ENCODE peak calls at places on chromosomes 7 and 10, in eight cellular contexts. One of them, this sample, is unnamed.

GRCh38 chr7:19144661-19145428 is at the start of gene FERD3L:
- DNase-seq in astrocyte of the spinal cord: no peak
- DNase-seq in A673: no peak
- DNase-seq in T-helper 2 cell: no peak
- DNase-seq in C1 segment of cervical spinal cord: no peak
- DNase-seq in BJ: no peak
- DNase-seq in iris pigment epithelial cell: no peak
- DNase-seq in RWPE1: no peak
- DNase-seq in this sample: no peak

GRCh38 chr10:110629680-110630191 is 14.4 kb upstream of the RBM20 start:
- DNase-seq in astrocyte of the spinal cord: peak
- DNase-seq in A673: peak
- DNase-seq in T-helper 2 cell: no peak
- DNase-seq in C1 segment of cervical spinal cord: no peak
- DNase-seq in BJ: peak
- DNase-seq in iris pigment epithelial cell: peak
- DNase-seq in RWPE1: peak
- DNase-seq in this sample: no peak

GRCh38 chr10:48788551-48788950 is 103.9 kb downstream of the WDFY4 start:
- DNase-seq in astrocyte of the spinal cord: no peak
- DNase-seq in A673: no peak
- DNase-seq in T-helper 2 cell: no peak
- DNase-seq in C1 segment of cervical spinal cord: no peak
- DNase-seq in BJ: no peak
- DNase-seq in iris pigment epithelial cell: no peak
- DNase-seq in RWPE1: no peak
- DNase-seq in this sample: no peak

GRCh38 chr7:34430456-34430855 is 227.6 kb upstream of the NPSR1 start:
- DNase-seq in astrocyte of the spinal cord: peak
- DNase-seq in A673: peak
- DNase-seq in T-helper 2 cell: no peak
- DNase-seq in C1 segment of cervical spinal cord: no peak
- DNase-seq in BJ: peak
- DNase-seq in iris pigment epithelial cell: peak
- DNase-seq in RWPE1: peak
- DNase-seq in this sample: peak

GRCh38 chr7:132614428-132615076 is 38.3 kb upstream of the PLXNA4 start:
- DNase-seq in astrocyte of the spinal cord: peak
- DNase-seq in A673: peak
- DNase-seq in T-helper 2 cell: no peak
- DNase-seq in C1 segment of cervical spinal cord: no peak
- DNase-seq in BJ: no peak
- DNase-seq in iris pigment epithelial cell: no peak
- DNase-seq in RWPE1: no peak
- DNase-seq in this sample: no peak

GRCh38 chr10:3033925-3034324 is 33.4 kb upstream of the PFKP start:
- DNase-seq in astrocyte of the spinal cord: no peak
- DNase-seq in A673: no peak
- DNase-seq in T-helper 2 cell: no peak
- DNase-seq in C1 segment of cervical spinal cord: no peak
- DNase-seq in BJ: no peak
- DNase-seq in iris pigment epithelial cell: no peak
- DNase-seq in RWPE1: no peak
- DNase-seq in this sample: no peak

GRCh38 chr7:25624837-25625236 is 396.6 kb upstream of the NPVF start:
- DNase-seq in astrocyte of the spinal cord: no peak
- DNase-seq in A673: no peak
- DNase-seq in T-helper 2 cell: no peak
- DNase-seq in C1 segment of cervical spinal cord: no peak
- DNase-seq in BJ: no peak
- DNase-seq in iris pigment epithelial cell: no peak
- DNase-seq in RWPE1: no peak
- DNase-seq in this sample: no peak

GRCh38 chr10:65769828-65770227 is 1156.0 kb upstream of the LRRTM3 start:
- DNase-seq in astrocyte of the spinal cord: peak
- DNase-seq in A673: no peak
- DNase-seq in T-helper 2 cell: no peak
- DNase-seq in C1 segment of cervical spinal cord: no peak
- DNase-seq in BJ: no peak
- DNase-seq in iris pigment epithelial cell: no peak
- DNase-seq in RWPE1: no peak
- DNase-seq in this sample: no peak

GRCh38 chr10:78462728-78463228 is 429.1 kb downstream of the RPS24 start:
- DNase-seq in astrocyte of the spinal cord: no peak
- DNase-seq in A673: no peak
- DNase-seq in T-helper 2 cell: no peak
- DNase-seq in C1 segment of cervical spinal cord: no peak
- DNase-seq in BJ: no peak
- DNase-seq in iris pigment epithelial cell: no peak
- DNase-seq in RWPE1: no peak
- DNase-seq in this sample: no peak

GRCh38 chr10:22086730-22087364 is 83.3 kb upstream of the DNAJC1 start:
- DNase-seq in astrocyte of the spinal cord: peak
- DNase-seq in A673: peak
- DNase-seq in T-helper 2 cell: no peak
- DNase-seq in C1 segment of cervical spinal cord: peak
- DNase-seq in BJ: peak
- DNase-seq in iris pigment epithelial cell: peak
- DNase-seq in RWPE1: peak
- DNase-seq in this sample: no peak

GRCh38 chr10:119652361-119652760 is 1.2 kb downstream of the BAG3 start:
- DNase-seq in astrocyte of the spinal cord: peak
- DNase-seq in A673: peak
- DNase-seq in T-helper 2 cell: no peak
- DNase-seq in C1 segment of cervical spinal cord: no peak
- DNase-seq in BJ: peak
- DNase-seq in iris pigment epithelial cell: peak
- DNase-seq in RWPE1: peak
- DNase-seq in this sample: peak

GRCh38 chr10:62870866-62871265 is 54.7 kb upstream of the EGR2 start:
- DNase-seq in astrocyte of the spinal cord: no peak
- DNase-seq in A673: no peak
- DNase-seq in T-helper 2 cell: peak
- DNase-seq in C1 segment of cervical spinal cord: no peak
- DNase-seq in BJ: no peak
- DNase-seq in iris pigment epithelial cell: no peak
- DNase-seq in RWPE1: no peak
- DNase-seq in this sample: no peak

GRCh38 chr7:23394828-23395227 is 75.5 kb downstream of the IGF2BP3 start:
- DNase-seq in astrocyte of the spinal cord: peak
- DNase-seq in A673: peak
- DNase-seq in T-helper 2 cell: no peak
- DNase-seq in C1 segment of cervical spinal cord: no peak
- DNase-seq in BJ: no peak
- DNase-seq in iris pigment epithelial cell: no peak
- DNase-seq in RWPE1: no peak
- DNase-seq in this sample: no peak

GRCh38 chr7:133854739-133855138 is 272.4 kb upstream of the LRGUK start:
- DNase-seq in astrocyte of the spinal cord: peak
- DNase-seq in A673: peak
- DNase-seq in T-helper 2 cell: no peak
- DNase-seq in C1 segment of cervical spinal cord: no peak
- DNase-seq in BJ: no peak
- DNase-seq in iris pigment epithelial cell: peak
- DNase-seq in RWPE1: peak
- DNase-seq in this sample: peak

GRCh38 chr7:121634356-121634755 is 238.2 kb upstream of the FAM3C start:
- DNase-seq in astrocyte of the spinal cord: no peak
- DNase-seq in A673: no peak
- DNase-seq in T-helper 2 cell: no peak
- DNase-seq in C1 segment of cervical spinal cord: no peak
- DNase-seq in BJ: no peak
- DNase-seq in iris pigment epithelial cell: no peak
- DNase-seq in RWPE1: no peak
- DNase-seq in this sample: no peak

GRCh38 chr7:38585551-38585950 is 45.6 kb downstream of the AMPH start:
- DNase-seq in astrocyte of the spinal cord: no peak
- DNase-seq in A673: no peak
- DNase-seq in T-helper 2 cell: no peak
- DNase-seq in C1 segment of cervical spinal cord: no peak
- DNase-seq in BJ: no peak
- DNase-seq in iris pigment epithelial cell: no peak
- DNase-seq in RWPE1: no peak
- DNase-seq in this sample: no peak

GRCh38 chr7:33039257-33039904 is 23.2 kb downstream of the NT5C3A start:
- DNase-seq in astrocyte of the spinal cord: no peak
- DNase-seq in A673: peak
- DNase-seq in T-helper 2 cell: no peak
- DNase-seq in C1 segment of cervical spinal cord: no peak
- DNase-seq in BJ: no peak
- DNase-seq in iris pigment epithelial cell: peak
- DNase-seq in RWPE1: peak
- DNase-seq in this sample: no peak

GRCh38 chr10:44995914-44996633 is 4.6 kb upstream of the ZNF22 start:
- DNase-seq in astrocyte of the spinal cord: peak
- DNase-seq in A673: no peak
- DNase-seq in T-helper 2 cell: no peak
- DNase-seq in C1 segment of cervical spinal cord: no peak
- DNase-seq in BJ: peak
- DNase-seq in iris pigment epithelial cell: peak
- DNase-seq in RWPE1: no peak
- DNase-seq in this sample: no peak

GRCh38 chr7:99030145-99030856 is 113.6 kb downstream of the SMURF1 start:
- DNase-seq in astrocyte of the spinal cord: no peak
- DNase-seq in A673: no peak
- DNase-seq in T-helper 2 cell: no peak
- DNase-seq in C1 segment of cervical spinal cord: no peak
- DNase-seq in BJ: no peak
- DNase-seq in iris pigment epithelial cell: no peak
- DNase-seq in RWPE1: no peak
- DNase-seq in this sample: no peak

GRCh38 chr10:3698312-3698711 is 86.7 kb downstream of the KLF6 start:
- DNase-seq in astrocyte of the spinal cord: no peak
- DNase-seq in A673: no peak
- DNase-seq in T-helper 2 cell: no peak
- DNase-seq in C1 segment of cervical spinal cord: no peak
- DNase-seq in BJ: no peak
- DNase-seq in iris pigment epithelial cell: no peak
- DNase-seq in RWPE1: no peak
- DNase-seq in this sample: no peak

GRCh38 chr10:62054825-62055224 is 153.3 kb downstream of the ARID5B start:
- DNase-seq in astrocyte of the spinal cord: no peak
- DNase-seq in A673: no peak
- DNase-seq in T-helper 2 cell: no peak
- DNase-seq in C1 segment of cervical spinal cord: no peak
- DNase-seq in BJ: no peak
- DNase-seq in iris pigment epithelial cell: no peak
- DNase-seq in RWPE1: no peak
- DNase-seq in this sample: no peak

This sample was measured in HS-5.